ENCODE peak calls at places on chromosomes 2 and 18, in eight cellular contexts. A is mucosa of descending colon; K is activated CD4-positive, alpha-beta T cell treated with anti-CD3 and anti-CD28 coated beads, Interleukin-2, amount 50 U/mL, for 4 hours; R is Caki2; F is retinal pigment epithelial cell; N is H4; C is Daoy; B is NT2/D1. Z is an unnamed sample.

GRCh38 chr2:224160917-224161316 is 121.8 kb upstream of the SERPINE2 start:
- DNase-seq in K (no peak), A (no peak), R (no peak), B (no peak), C (no peak), F (no peak), N (peak; percentile 18), Z (no peak)

GRCh38 chr18:79740741-79741700 is 56.7 kb upstream of the KCNG2 start:
- DNase-seq in R (no peak), K (no peak), A (no peak), B (no peak), C (no peak), F (no peak), N (no peak), Z (no peak)

GRCh38 chr2:135762530-135762929 is 20.9 kb downstream of the UBXN4 start:
- DNase-seq in A (no peak), N (no peak), K (no peak), F (no peak), C (no peak), B (no peak), R (no peak), Z (no peak)

GRCh38 chr2:60530660-60531276 is 22.7 kb downstream of the BCL11A start:
- DNase-seq in K (no peak), N (peak; percentile 51), C (peak; percentile 70), B (no peak), A (peak; percentile 97), F (no peak), R (peak; percentile 50), Z (no peak)

GRCh38 chr2:181649436-181649979 is 7.4 kb downstream of the CERKL start:
- DNase-seq in F (no peak), B (no peak), K (no peak), N (no peak), R (no peak), C (no peak), A (no peak), Z (no peak)

GRCh38 chr18:644395-645004 is 13.0 kb upstream of the TYMS start:
- DNase-seq in C (no peak), N (no peak), A (no peak), R (peak; percentile 23), B (no peak), F (no peak), K (no peak), Z (no peak)

GRCh38 chr2:40315684-40316083 is 136.2 kb downstream of the SLC8A1 start:
- DNase-seq in A (no peak), B (no peak), N (no peak), K (no peak), F (peak; percentile 61), R (no peak), C (peak; percentile 32), Z (no peak)

GRCh38 chr18:37564796-37565137 is 831 bp downstream of the CELF4 start:
- DNase-seq in R (peak; percentile 17), N (peak; percentile 41), F (no peak), K (no peak), B (peak; percentile 54), C (peak; percentile 62), A (peak; percentile 51), Z (no peak)

GRCh38 chr2:53787255-53787910 is 539 bp downstream of the ERLEC1 start:
- DNase-seq in N (no peak), C (no peak), A (peak; percentile 9), B (no peak), K (no peak), R (peak; percentile 27), F (no peak), Z (no peak)

GRCh38 chr18:9925369-9925768 is 11.6 kb downstream of the VAPA start:
- DNase-seq in A (no peak), K (no peak), C (no peak), F (no peak), B (no peak), N (no peak), R (no peak), Z (no peak)

GRCh38 chr18:2826581-2826980 is 20.2 kb upstream of the EMILIN2 start:
- DNase-seq in K (no peak), B (no peak), A (no peak), R (no peak), F (peak; percentile 85), N (no peak), C (no peak), Z (no peak)

GRCh38 chr2:159736048-159736447 is 23.7 kb downstream of the MARCHF7 start:
- DNase-seq in A (no peak), C (no peak), R (no peak), K (no peak), N (no peak), B (no peak), F (no peak), Z (no peak)

GRCh38 chr2:98828369-98828744 is 97.4 kb upstream of the MGAT4A start:
- DNase-seq in R (no peak), B (no peak), A (no peak), F (no peak), K (no peak), C (no peak), N (no peak), Z (no peak)

GRCh38 chr18:58334061-58334460 is 290.0 kb downstream of the NEDD4L start:
- DNase-seq in N (no peak), B (no peak), R (no peak), K (no peak), F (no peak), C (no peak), A (no peak), Z (no peak)

GRCh38 chr2:74894261-74895030 is 60.5 kb downstream of the HK2 start:
- DNase-seq in C (peak; percentile 62), N (no peak), R (no peak), F (no peak), B (no peak), A (no peak), K (no peak), Z (no peak)

GRCh38 chr2:65129276-65129612 is 662 bp downstream of the RAB1A start:
- DNase-seq in F (no peak), R (no peak), K (peak; percentile 3), N (no peak), C (no peak), A (no peak), B (no peak), Z (no peak)

GRCh38 chr2:122167561-122167960 is 412.1 kb downstream of the TSN start:
- DNase-seq in B (no peak), F (no peak), A (no peak), R (peak; percentile 92), C (peak; percentile 41), K (no peak), N (no peak), Z (peak; percentile 83)

GRCh38 chr2:62055724-62056336 is 140.1 kb upstream of the B3GNT2 start:
- DNase-seq in F (no peak), A (no peak), C (no peak), B (no peak), R (no peak), K (no peak), N (no peak), Z (no peak)

GRCh38 chr2:71609958-71610357 is 156.6 kb downstream of the DYSF start:
- DNase-seq in R (peak; percentile 18), C (no peak), A (no peak), K (no peak), N (peak; percentile 48), B (no peak), F (no peak), Z (peak; percentile 9)

GRCh38 chr2:160308915-160309314 is 108.8 kb upstream of the ITGB6 start:
- DNase-seq in F (no peak), C (peak; percentile 86), R (no peak), N (no peak), K (no peak), B (peak; percentile 30), A (no peak), Z (peak; percentile 29)

GRCh38 chr2:237213325-237214040 is 127.8 kb downstream of the COPS8 start:
- DNase-seq in C (peak; percentile 91), K (no peak), A (no peak), R (no peak), F (peak; percentile 29), B (no peak), N (no peak), Z (no peak)

GRCh38 chr2:32864337-32864736 is 82.4 kb upstream of the LTBP1 start:
- DNase-seq in K (no peak), F (peak; percentile 68), C (peak; percentile 26), A (no peak), B (no peak), R (peak; percentile 26), N (peak; percentile 35), Z (no peak)

GRCh38 chr2:191051825-191052778 is 38.1 kb upstream of the STAT1 start:
- DNase-seq in F (no peak), K (no peak), B (peak; percentile 35), N (peak; percentile 53), A (peak; percentile 52), R (peak; percentile 83), C (peak; percentile 41), Z (peak; percentile 63)

GRCh38 chr18:10131036-10131774 is 217.4 kb downstream of the VAPA start:
- DNase-seq in F (no peak), K (no peak), R (no peak), B (no peak), A (no peak), N (no peak), C (no peak), Z (no peak)

GRCh38 chr2:239943571-239943970 is 81.6 kb downstream of the NDUFA10 start:
- DNase-seq in K (no peak), N (no peak), B (no peak), F (no peak), C (no peak), A (no peak), R (no peak), Z (no peak)

GRCh38 chr18:77948571-77948970 is 698.9 kb downstream of the GALR1 start:
- DNase-seq in C (peak; percentile 41), A (no peak), F (no peak), K (no peak), B (no peak), R (no peak), N (no peak), Z (no peak)

GRCh38 chr2:170087394-170087793 is 90.6 kb upstream of the MYO3B start:
- DNase-seq in F (no peak), N (no peak), C (peak; percentile 9), R (no peak), A (no peak), K (no peak), B (no peak), Z (no peak)

GRCh38 chr2:43185146-43185545 is 41.3 kb downstream of the ZFP36L2 start:
- DNase-seq in F (no peak), A (no peak), N (no peak), R (no peak), B (no peak), K (no peak), C (peak; percentile 60), Z (no peak)

GRCh38 chr2:7666561-7667259 is 749.5 kb downstream of the RNF144A start:
- DNase-seq in B (no peak), K (no peak), N (no peak), F (no peak), A (no peak), R (no peak), C (no peak), Z (no peak)

GRCh38 chr2:177229448-177230242 is 17.1 kb downstream of the HNRNPA3 start:
- DNase-seq in C (no peak), F (no peak), K (no peak), A (no peak), N (no peak), B (no peak), R (no peak), Z (no peak)

GRCh38 chr2:118388771-118389170 is 300.5 kb downstream of the INSIG2 start:
- DNase-seq in B (no peak), A (no peak), K (no peak), R (peak; percentile 36), F (peak; percentile 81), N (no peak), C (peak; percentile 53), Z (peak; percentile 83)

GRCh38 chr2:27370816-27371620 is 602 bp downstream of the SNX17 start:
- DNase-seq in F (no peak), B (no peak), K (no peak), R (peak; percentile 40), C (peak; percentile 48), A (peak; percentile 70), N (no peak), Z (no peak)

GRCh38 chr2:158624961-158625360 is 168.2 kb downstream of the PKP4 start:
- DNase-seq in A (no peak), F (no peak), B (no peak), R (no peak), C (no peak), K (no peak), N (no peak), Z (no peak)

GRCh38 chr2:46376586-46377286 is 79.5 kb downstream of the EPAS1 start:
- DNase-seq in A (no peak), C (no peak), B (no peak), N (no peak), F (no peak), R (no peak), K (no peak), Z (no peak)